ENCODE peak calls at places on chromosomes 5 and 9, in ten cellular contexts. V is mammary epithelial cell, J is GM23248, E is fibroblast of lung, U is stomach, G is OCI-LY7, F is A549, P is esophagus squamous epithelium, A is heart right ventricle, C is astrocyte. D is an unnamed sample. For H3K9me3, the result is how much of the 10 kb centered on the place peaks cover.

GRCh38 chr5:176186107-176186506 is 52.1 kb upstream of the SIMC1 start:
- DNase-seq in A (no peak), V (no peak), P (no peak), F (no peak), G (no peak), U (no peak), J (no peak), C (no peak), E (no peak), D (no peak)

GRCh38 chr5:21152611-21153010 is 1164.6 kb upstream of the CDH18 start:
- DNase-seq in G (no peak), J (peak), P (no peak), C (peak), U (no peak), A (no peak), F (peak), E (peak), V (peak), D (peak)

GRCh38 chr5:61290815-61291214 is 41.2 kb upstream of the ZSWIM6 start:
- DNase-seq in F (peak), E (peak), G (no peak), P (no peak), C (peak), V (no peak), J (no peak), A (no peak), U (no peak), D (peak)

GRCh38 chr9:128005938-128006337 is 25.1 kb upstream of the EEIG1 start:
- DNase-seq in V (no peak), F (peak), C (no peak), U (no peak), E (no peak), J (no peak), A (peak), P (no peak), G (no peak), D (no peak)

GRCh38 chr9:118612201-118612600 is 757.0 kb downstream of the BRINP1 start:
- DNase-seq in U (no peak), G (no peak), F (no peak), V (no peak), C (no peak), J (no peak), P (no peak), E (no peak), A (no peak), D (no peak)

GRCh38 chr9:131503626-131504465 is 1.1 kb downstream of the POMT1 start:
- DNase-seq in G (no peak), E (peak), J (peak), V (peak), P (no peak), U (no peak), F (peak), A (no peak), C (no peak), D (no peak)

GRCh38 chr5:34918025-34918424 is 2.5 kb downstream of the BRIX1 start:
- DNase-seq in V (no peak), A (no peak), J (no peak), C (no peak), G (peak), U (no peak), F (no peak), E (no peak), P (no peak), D (no peak)

GRCh38 chr5:179123491-179124328 is 63.5 kb downstream of the ZNF354C start:
- DNase-seq in F (no peak), E (no peak), P (no peak), A (no peak), J (no peak), C (no peak), U (peak), V (no peak), G (no peak), D (no peak)

GRCh38 chr5:5103249-5103648 is 36.9 kb upstream of the ADAMTS16 start:
- DNase-seq in F (no peak), G (no peak), C (peak), E (no peak), A (no peak), U (no peak), V (no peak), P (no peak), J (no peak), D (no peak)

GRCh38 chr5:153122416-153122815 is 368.1 kb upstream of the GRIA1 start:
- DNase-seq in P (no peak), A (no peak), G (no peak), U (no peak), C (no peak), F (no peak), E (no peak), V (no peak), J (no peak), D (no peak)

GRCh38 chr5:61279725-61280124 is 52.3 kb upstream of the ZSWIM6 start:
- DNase-seq in U (no peak), V (no peak), C (peak), P (no peak), G (no peak), J (no peak), F (no peak), A (no peak), E (no peak), D (no peak)

GRCh38 chr9:33446507-33447403 is 638 bp downstream of the AQP3 start:
- DNase-seq in U (peak), E (peak), V (peak), A (peak), P (no peak), C (peak), F (peak), J (peak), G (peak), D (peak)

GRCh38 chr9:96317335-96317980 is 15.5 kb upstream of the HSD17B3 start:
- DNase-seq in U (peak), C (peak), J (peak), E (peak), A (peak), P (no peak), F (peak), V (peak), G (peak), D (peak)

GRCh38 chr9:37908698-37909186 is 4.8 kb upstream of the SLC25A51 start:
- DNase-seq in G (no peak), P (no peak), J (peak), A (no peak), U (no peak), C (no peak), E (no peak), V (peak), F (peak), D (no peak)

DNA sequence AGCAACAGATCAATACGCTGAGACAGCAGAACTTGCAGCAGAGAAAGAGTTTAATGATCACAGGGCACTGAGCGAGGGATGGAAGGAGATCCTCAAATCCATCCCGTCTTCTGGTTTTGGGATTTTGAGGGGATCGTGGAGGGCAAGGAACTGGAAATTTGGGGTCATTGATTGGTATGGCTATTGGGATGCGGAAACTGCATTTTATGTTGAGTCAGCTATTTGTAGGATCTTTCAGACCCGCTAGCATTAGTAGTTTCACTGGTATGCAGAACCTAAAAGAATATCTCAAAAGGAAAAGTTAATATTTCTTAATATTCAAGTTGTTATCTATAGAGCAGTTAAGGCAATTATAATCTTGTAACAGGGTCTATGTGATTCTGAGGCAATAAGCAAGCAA is 771.7 kb upstream of the CTNND2 start:
- DNase-seq in U (no peak), F (no peak), A (no peak), G (no peak), C (no peak), E (no peak), J (no peak), V (no peak), P (no peak), D (no peak)
- H3K9me3 ChIP-seq in U (under half), F (under half), A (under half), G (under half), C (under half), E (under half), J (under half), V (under half), P (under half), D (under half)

DNA sequence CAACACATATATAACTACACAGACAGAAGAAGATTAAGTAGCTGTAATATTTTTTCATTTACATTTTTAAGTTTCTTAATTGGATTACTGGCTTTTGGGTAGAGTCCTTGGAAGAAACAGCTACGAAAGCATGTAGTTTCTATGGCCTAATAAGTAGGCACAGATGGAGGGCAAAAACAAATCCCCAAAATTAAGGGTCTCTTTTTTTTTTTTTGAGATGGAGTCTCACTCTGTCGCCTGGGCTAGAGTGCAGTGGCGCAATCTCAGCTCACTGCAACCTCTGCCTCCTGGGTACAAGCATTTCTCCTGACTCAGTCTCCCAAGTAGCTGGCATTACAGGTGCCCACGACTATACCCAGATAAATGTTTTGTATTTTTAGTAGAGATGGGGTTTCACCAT is 27.1 kb upstream of the MTMR12 start:
- DNase-seq in G (peak), F (no peak), E (no peak), C (no peak), U (no peak), P (no peak), J (no peak), V (no peak), A (no peak), D (no peak)
- H3K9me3 ChIP-seq in G (under half), F (under half), E (under half), C (under half), U (under half), P (under half), J (under half), V (under half), A (under half), D (under half)

GRCh38 chr9:101408374-101409078 is 9.9 kb downstream of the ZNF189 start:
- DNase-seq in V (no peak), P (no peak), C (no peak), A (no peak), U (no peak), J (no peak), E (peak), F (peak), G (no peak), D (no peak)
- H3K9me3 ChIP-seq in V (half or more), P (half or more), C (under half), A (half or more), U (half or more), J (under half), E (under half), F (half or more), G (under half), D (half or more)

GRCh38 chr5:150904479-150905311 is at the start of gene ZNF300:
- DNase-seq in V (peak), E (peak), G (no peak), C (peak), P (peak), A (peak), F (peak), J (peak), U (peak), D (no peak)
- H3K9me3 ChIP-seq in V (under half), E (under half), G (under half), C (under half), P (half or more), A (half or more), F (half or more), J (under half), U (half or more), D (under half)

DNA sequence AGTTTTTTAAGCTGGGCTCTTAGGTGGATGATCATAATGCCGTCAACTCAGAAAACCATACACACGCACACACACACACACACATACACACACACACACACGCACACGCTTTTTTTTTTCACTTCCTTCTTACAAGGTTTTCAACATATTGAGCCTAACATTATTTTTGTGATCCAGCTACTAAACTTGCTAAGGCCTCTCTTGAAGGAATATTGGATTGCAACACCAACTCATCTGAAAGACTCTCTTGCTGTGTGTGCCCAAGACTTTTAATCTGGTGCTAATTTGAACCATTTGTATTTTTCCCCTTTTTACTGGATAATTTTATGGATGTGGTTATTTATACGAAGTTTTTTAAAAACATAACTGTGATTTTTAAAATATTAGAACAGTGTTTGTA is 1045.2 kb downstream of the DTWD2 start:
- DNase-seq in G (no peak), J (no peak), F (no peak), A (no peak), E (no peak), U (no peak), C (no peak), P (no peak), V (no peak), D (no peak)
- H3K9me3 ChIP-seq in G (under half), J (under half), F (under half), A (under half), E (under half), U (under half), C (under half), P (under half), V (under half), D (under half)

DNA sequence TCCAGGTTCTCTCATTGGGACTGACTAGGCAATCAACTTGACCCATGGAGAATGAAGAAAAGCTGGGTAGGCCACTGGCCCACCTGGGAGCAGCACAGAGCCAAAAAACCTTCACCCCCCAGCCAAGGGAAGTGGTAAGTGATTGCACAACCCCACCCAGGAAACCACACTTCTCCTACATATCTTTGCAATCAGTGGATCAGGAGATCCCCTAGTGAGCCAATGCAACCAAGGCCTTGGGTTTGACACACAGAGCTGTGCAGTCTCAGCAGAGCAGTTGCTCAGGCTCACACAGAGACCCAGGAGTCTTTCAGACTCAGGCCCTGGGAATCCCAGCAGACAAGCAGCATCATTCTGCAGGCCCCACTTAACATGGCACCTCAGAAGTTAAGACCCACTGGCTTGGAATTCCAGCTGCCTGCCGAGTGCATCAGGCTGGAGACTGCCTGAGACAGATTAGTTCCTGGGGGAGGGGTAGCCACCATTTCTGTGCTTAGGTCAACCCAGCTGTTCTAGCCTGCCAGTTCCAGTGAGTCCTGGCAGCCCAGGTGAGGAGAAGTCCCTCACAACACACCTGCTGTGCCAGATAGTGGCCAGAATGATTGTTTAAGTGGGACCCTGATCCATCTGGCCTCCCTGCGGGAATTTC is 136.4 kb downstream of the SAXO1 start:
- DNase-seq in U (no peak), G (no peak), J (no peak), P (no peak), F (no peak), V (peak), A (no peak), E (no peak), C (peak), D (no peak)
- H3K9me3 ChIP-seq in U (under half), G (under half), J (under half), P (under half), F (under half), V (under half), A (half or more), E (under half), C (under half), D (half or more)

D was measured in MG63.